ENCODE peak calls at places on chromosomes 3 and 15, in ten cellular contexts. S is CD8-positive, alpha-beta memory T cell; N is occipital lobe; E is left colon; H is activated T-cell treated with anti-CD3 and anti-CD28 coated beads, Interleukin-2, amount 50 U/mL, for 72 hours; D is islet precursor cell; F is iris pigment epithelial cell; P is stimulated activated effector memory CD8-positive, alpha-beta T cell treated with anti-CD3 and anti-CD28 coated beads, Interleukin-12 subunit alpha, Interleukin-12 subunit beta, amount 100 ng/mL, for 72 hours; Q is left ventricle myocardium inferior; Z is brain pericyte. X is an unnamed sample.

GRCh38 chr3:29181149-29181780 is 99.6 kb upstream of the RBMS3 start:
- DNase-seq in P (no peak), Z (no peak), S (no peak), N (no peak), Q (no peak), F (no peak), E (no peak), D (no peak), H (no peak), X (no peak)

GRCh38 chr3:27943106-27943505 is 221.0 kb upstream of the EOMES start:
- DNase-seq in F (peak), E (peak), H (peak), Z (no peak), P (no peak), Q (no peak), N (no peak), S (no peak), D (peak), X (peak)

GRCh38 chr15:76337739-76338554 is 1.4 kb downstream of the ISL2 start:
- DNase-seq in S (no peak), H (peak), Q (no peak), N (no peak), F (no peak), Z (no peak), E (no peak), P (no peak), D (peak), X (peak)

GRCh38 chr3:160343132-160343531 is 55.9 kb downstream of the IFT80 start:
- DNase-seq in E (no peak), F (peak), Q (no peak), N (no peak), D (no peak), P (no peak), S (no peak), H (no peak), Z (no peak), X (peak)

GRCh38 chr3:4729061-4729973 is 236.2 kb downstream of the ITPR1 start:
- DNase-seq in F (no peak), Q (no peak), H (no peak), Z (no peak), E (no peak), S (no peak), D (peak), P (no peak), N (no peak), X (no peak)

GRCh38 chr3:156609115-156609514 is 54.2 kb upstream of the SSR3 start:
- DNase-seq in F (no peak), Q (no peak), E (no peak), S (no peak), Z (no peak), P (no peak), H (no peak), N (no peak), D (no peak), X (no peak)

GRCh38 chr15:78730955-78731354 is 80.3 kb downstream of the ADAMTS7 start:
- DNase-seq in N (no peak), Z (no peak), H (no peak), S (no peak), E (no peak), F (no peak), P (no peak), D (no peak), Q (no peak), X (no peak)

GRCh38 chr15:37014137-37014536 is 86.2 kb downstream of the MEIS2 start:
- DNase-seq in Q (no peak), P (no peak), E (no peak), S (no peak), H (no peak), D (no peak), F (peak), N (no peak), Z (no peak), X (no peak)

GRCh38 chr3:95154775-95155174 is 1091.9 kb downstream of the NSUN3 start:
- DNase-seq in Q (no peak), F (peak), E (no peak), P (no peak), D (no peak), H (no peak), S (no peak), Z (peak), N (no peak), X (no peak)

GRCh38 chr3:127035672-127036071 is 52.8 kb downstream of the PLXNA1 start:
- DNase-seq in E (peak), Q (peak), N (no peak), P (no peak), Z (no peak), D (no peak), S (peak), H (no peak), F (peak), X (peak)

GRCh38 chr15:57527382-57528091 is 64.2 kb upstream of the MYZAP start:
- DNase-seq in S (no peak), Z (peak), D (peak), E (no peak), N (no peak), F (peak), H (no peak), P (no peak), Q (no peak), X (peak)

GRCh38 chr3:12138044-12138443 is 20.7 kb downstream of the TIMP4 start:
- DNase-seq in Q (no peak), D (peak), H (peak), N (no peak), E (peak), P (no peak), Z (no peak), F (peak), S (no peak), X (peak)

GRCh38 chr3:129231331-129232119 is 17.9 kb upstream of the COPG1 start:
- DNase-seq in P (no peak), Z (no peak), E (no peak), F (peak), H (peak), N (no peak), S (no peak), Q (no peak), D (no peak), X (no peak)

GRCh38 chr3:195160257-195160898 is 110.6 kb downstream of the XXYLT1 start:
- DNase-seq in P (no peak), H (no peak), Z (no peak), Q (no peak), D (peak), E (no peak), S (no peak), F (peak), N (no peak), X (peak)

GRCh38 chr3:102593754-102594602 is 159.2 kb downstream of the ZPLD1 start:
- DNase-seq in P (no peak), Z (no peak), D (no peak), E (no peak), F (no peak), H (no peak), N (no peak), S (no peak), Q (no peak), X (no peak)

GRCh38 chr3:48938689-48939088 is 20.0 kb downstream of the ARIH2 start:
- DNase-seq in P (no peak), Q (no peak), D (no peak), S (no peak), N (no peak), F (no peak), E (no peak), Z (no peak), H (no peak), X (no peak)

GRCh38 chr3:45225465-45226205 is 452 bp downstream of the TMEM158 start:
- DNase-seq in D (peak), Q (peak), E (peak), F (peak), S (no peak), H (peak), P (peak), N (no peak), Z (no peak), X (peak)

GRCh38 chr3:63521657-63522056 is 130.8 kb upstream of the SNTN start:
- DNase-seq in P (no peak), E (no peak), F (no peak), S (no peak), D (no peak), H (no peak), Q (no peak), Z (no peak), N (no peak), X (no peak)

GRCh38 chr15:25173241-25174028 is 218.6 kb downstream of the SNRPN start:
- DNase-seq in P (no peak), Q (no peak), F (no peak), S (peak), H (no peak), N (no peak), Z (no peak), E (no peak), D (peak), X (no peak)

GRCh38 chr15:72285402-72285801 is 13.0 kb upstream of the PARP6 start:
- DNase-seq in D (no peak), H (no peak), E (no peak), Z (no peak), S (no peak), N (no peak), Q (no peak), P (no peak), F (no peak), X (no peak)

GRCh38 chr3:25663324-25664065 is 1.2 kb downstream of the TOP2B start:
- DNase-seq in F (peak), N (no peak), Z (no peak), Q (no peak), S (peak), P (no peak), H (peak), D (peak), E (peak), X (peak)

GRCh38 chr3:57041674-57042073 is 18.8 kb upstream of the SPATA12 start:
- DNase-seq in Z (no peak), F (no peak), H (no peak), S (no peak), E (no peak), P (no peak), D (no peak), N (no peak), Q (no peak), X (no peak)

GRCh38 chr3:58016710-58017109 is 8.5 kb downstream of the FLNB start:
- DNase-seq in S (no peak), P (no peak), Z (no peak), Q (no peak), H (no peak), F (no peak), D (no peak), N (no peak), E (no peak), X (no peak)

X was measured in EL.